ENCODE peak calls at places on chromosomes 5 and 9, in eight cellular contexts. V is DND-41, P is mesendoderm, G is A549, Y is tibial nerve, W is IMR-90, Q is testis, S is GM23338. U is an unnamed sample. For H3K4me1, the result is how much of the 10 kb centered on the place peaks cover.

GRCh38 chr9:121912812-121913627 is 180.1 kb downstream of the TTLL11 start:
- DNase-seq in P (no peak), Y (no peak), Q (no peak), G (peak), S (no peak), W (peak), V (no peak), U (no peak)

GRCh38 chr9:136023401-136024225 is 62.4 kb upstream of the UBAC1 start:
- DNase-seq in Q (peak), P (no peak), Y (peak), S (no peak), G (no peak), W (peak), V (no peak), U (peak)

GRCh38 chr5:1547655-1548054 is 23.9 kb upstream of the LPCAT1 start:
- DNase-seq in Q (peak), S (no peak), Y (no peak), V (peak), W (no peak), G (no peak), P (no peak), U (no peak)

GRCh38 chr5:178589180-178590140 is 733 bp downstream of the COL23A1 start:
- DNase-seq in G (no peak), Y (no peak), Q (peak), S (peak), W (peak), V (no peak), P (peak), U (no peak)

GRCh38 chr9:21830589-21830988 is 28.2 kb downstream of the MTAP start:
- DNase-seq in Q (no peak), G (peak), P (no peak), W (peak), V (no peak), S (no peak), Y (no peak), U (no peak)

GRCh38 chr5:65338606-65339151 is 143.0 kb downstream of the ADAMTS6 start:
- DNase-seq in Y (no peak), W (peak), S (no peak), P (no peak), Q (no peak), G (no peak), V (no peak), U (no peak)

GRCh38 chr5:173051746-173052145 is 4.4 kb upstream of the CREBRF start:
- DNase-seq in G (no peak), Q (no peak), Y (no peak), W (peak), P (no peak), V (no peak), S (no peak), U (no peak)

GRCh38 chr5:68033961-68034581 is 181.5 kb upstream of the PIK3R1 start:
- DNase-seq in W (peak), S (no peak), Q (peak), Y (peak), G (no peak), P (peak), V (no peak), U (peak)

GRCh38 chr5:81971086-81971693 is 633 bp upstream of the ATG10 start:
- DNase-seq in V (peak), Y (peak), W (peak), G (peak), Q (no peak), S (peak), P (no peak), U (no peak)

GRCh38 chr5:75756991-75757390 is 39.8 kb upstream of the POC5 start:
- DNase-seq in Q (no peak), Y (no peak), S (no peak), V (no peak), W (peak), P (no peak), G (no peak), U (no peak)

GRCh38 chr5:103562453-103563157 is at the start of gene NUDT12:
- DNase-seq in S (peak), G (peak), Q (peak), W (peak), V (peak), P (peak), Y (peak), U (peak)

GRCh38 chr9:27179245-27179870 is 70.3 kb downstream of the TEK start:
- DNase-seq in Q (no peak), W (peak), V (no peak), G (no peak), P (no peak), S (no peak), Y (no peak), U (no peak)

GRCh38 chr5:54610197-54610898 is 92.8 kb downstream of the SNX18 start:
- DNase-seq in P (peak), Y (no peak), V (peak), Q (no peak), W (no peak), S (no peak), G (no peak), U (no peak)

GRCh38 chr5:119131530-119132313 is 60.8 kb downstream of the DMXL1 start:
- DNase-seq in Q (no peak), G (no peak), P (no peak), W (peak), V (no peak), Y (no peak), S (no peak), U (no peak)

GRCh38 chr9:85524531-85524930 is 217.2 kb downstream of the AGTPBP1 start:
- DNase-seq in Q (peak), G (no peak), V (no peak), Y (no peak), P (no peak), S (no peak), W (no peak), U (no peak)

GRCh38 chr9:81146684-81147337 is 542.5 kb downstream of the TLE1 start:
- DNase-seq in Q (no peak), V (peak), S (no peak), G (peak), W (peak), P (no peak), Y (no peak), U (no peak)

GRCh38 chr9:131657456-131657855 is 82.4 kb downstream of the RAPGEF1 start:
- DNase-seq in Y (no peak), P (no peak), Q (no peak), S (no peak), G (no peak), W (no peak), V (no peak), U (no peak)

GRCh38 chr5:57692582-57693487 is 210.2 kb upstream of the ACTBL2 start:
- DNase-seq in V (no peak), G (peak), Q (peak), W (peak), P (peak), Y (peak), S (peak), U (peak)

GRCh38 chr9:6641961-6642360 is 3.6 kb downstream of the GLDC start:
- DNase-seq in W (no peak), Q (no peak), P (no peak), G (no peak), S (no peak), V (no peak), Y (no peak), U (no peak)

GRCh38 chr5:149299451-149300054 is 27.9 kb downstream of the AFAP1L1 start:
- DNase-seq in S (no peak), Q (peak), G (no peak), P (no peak), W (no peak), V (no peak), Y (no peak), U (no peak)

GRCh38 chr5:11222169-11222568 is 461.1 kb upstream of the DAP start:
- DNase-seq in S (no peak), G (no peak), V (no peak), W (no peak), Q (no peak), P (no peak), Y (no peak), U (no peak)

GRCh38 chr9:101650096-101650495 is 55.3 kb upstream of the PPP3R2 start:
- DNase-seq in Y (no peak), G (no peak), V (no peak), P (no peak), Q (no peak), S (no peak), W (no peak), U (no peak)

GRCh38 chr5:124596595-124597388 is 149.6 kb downstream of the ZNF608 start:
- DNase-seq in S (no peak), G (peak), P (peak), W (peak), Q (no peak), V (no peak), Y (no peak), U (no peak)

GRCh38 chr5:126103872-126104271 is 319.3 kb upstream of the GRAMD2B start:
- DNase-seq in S (no peak), V (no peak), P (no peak), G (no peak), W (no peak), Q (no peak), Y (no peak), U (no peak)

GRCh38 chr5:92956886-92957285 is 624.1 kb downstream of the NR2F1-AS1 start:
- DNase-seq in P (no peak), V (no peak), Q (peak), S (no peak), W (no peak), G (no peak), Y (no peak), U (no peak)

GRCh38 chr9:122144836-122145235 is 14.7 kb downstream of the NDUFA8 start:
- DNase-seq in V (no peak), S (peak), G (no peak), P (no peak), Q (no peak), W (no peak), Y (no peak), U (no peak)

GRCh38 chr5:151683936-151684586 is 2.7 kb downstream of the SPARC start:
- DNase-seq in S (no peak), Q (no peak), V (no peak), G (no peak), P (no peak), W (no peak), Y (no peak), U (no peak)

GRCh38 chr5:62521319-62521718 is 57.3 kb upstream of the LRRC70 start:
- DNase-seq in G (no peak), S (no peak), W (no peak), Q (no peak), P (no peak), Y (no peak), V (no peak), U (no peak)

GRCh38 chr9:78369644-78370219 is 72.8 kb downstream of the PSAT1 start:
- DNase-seq in P (peak), G (peak), Q (peak), W (peak), Y (peak), V (peak), S (peak), U (peak)

GRCh38 chr5:65768723-65769122 is 46.7 kb downstream of the NLN start:
- DNase-seq in S (no peak), P (no peak), Y (no peak), Q (no peak), V (no peak), G (no peak), W (no peak), U (no peak)

GRCh38 chr9:130118841-130119520 is 53.2 kb upstream of the NCS1 start:
- DNase-seq in P (peak), W (peak), G (no peak), Q (no peak), V (no peak), S (peak), Y (no peak), U (no peak)

GRCh38 chr5:102554092-102554491 is 55.3 kb upstream of the SLCO6A1 start:
- DNase-seq in G (no peak), Y (no peak), W (no peak), Q (no peak), S (peak), P (peak), V (no peak), U (no peak)

GRCh38 chr9:21796768-21797167 is 5.7 kb upstream of the MTAP start:
- DNase-seq in W (peak), V (no peak), Q (no peak), Y (no peak), S (no peak), G (peak), P (no peak), U (no peak)

GRCh38 chr9:78543353-78543752 is 246.4 kb downstream of the PSAT1 start:
- DNase-seq in Y (no peak), V (no peak), Q (no peak), G (no peak), W (no peak), P (no peak), S (peak), U (no peak)

GRCh38 chr9:122986010-122986409 is 45.2 kb downstream of the RABGAP1 start:
- DNase-seq in Y (no peak), P (no peak), V (no peak), S (peak), Q (no peak), G (no peak), W (no peak), U (no peak)

DNA sequence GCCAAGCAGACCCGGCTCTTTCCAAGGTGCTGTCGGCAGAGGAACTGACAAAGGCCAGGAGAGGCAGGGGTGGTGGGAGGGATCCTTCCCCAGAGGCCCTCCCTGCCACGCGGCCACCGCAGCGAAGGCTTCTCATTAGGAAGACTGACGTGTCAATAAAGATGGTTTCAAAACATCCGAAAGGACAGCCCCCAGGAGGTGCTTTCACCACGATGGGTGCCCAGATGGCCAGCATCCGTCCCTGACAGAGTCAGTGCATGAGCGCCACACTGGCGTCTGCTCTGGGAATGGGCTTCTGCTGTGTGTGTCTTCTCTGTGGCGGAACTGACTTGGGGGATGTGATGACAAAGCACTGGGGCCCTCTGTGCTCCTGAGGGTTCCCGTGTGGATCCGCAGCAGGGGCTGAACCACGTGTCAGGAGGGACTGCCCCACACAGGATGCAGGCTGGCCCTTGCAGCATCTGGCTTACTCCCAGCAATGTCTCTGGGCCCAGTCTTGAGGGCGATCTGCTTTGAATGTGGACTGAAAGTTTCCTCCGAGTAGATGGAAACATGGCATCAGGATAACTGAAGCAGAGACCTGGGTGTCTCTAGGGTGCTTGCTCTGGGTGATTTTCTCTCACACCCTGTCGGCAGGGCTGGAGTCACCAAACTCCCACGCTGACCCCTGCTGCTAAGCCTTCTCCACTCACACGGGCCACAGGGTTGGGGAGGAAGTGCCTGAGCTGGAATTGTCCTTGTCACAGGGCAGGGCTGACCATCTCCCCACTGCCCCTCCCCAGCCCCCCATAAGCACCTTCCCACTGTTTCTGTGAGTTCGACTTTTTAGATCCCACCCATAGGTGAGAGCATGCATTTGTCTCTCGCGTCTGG is 213.2 kb downstream of the FANCC start:
- DNase-seq in G (no peak), Y (no peak), P (no peak), S (no peak), Q (no peak), W (no peak), V (no peak), U (no peak)
- H3K4me1 ChIP-seq in G (under half), Y (under half), P (under half), S (under half), Q (under half), W (under half), V (under half), U (under half)

GRCh38 chr9:109313351-109313750 is 7.5 kb downstream of the EPB41L4B start:
- DNase-seq in Q (no peak), W (no peak), G (no peak), Y (no peak), V (no peak), S (no peak), P (no peak), U (no peak)

GRCh38 chr9:109310486-109310901 is 10.4 kb downstream of the EPB41L4B start:
- DNase-seq in S (no peak), Q (no peak), P (no peak), V (no peak), Y (no peak), W (peak), G (no peak), U (no peak)

GRCh38 chr9:109311281-109311680 is 9.6 kb downstream of the EPB41L4B start:
- DNase-seq in S (no peak), V (no peak), Y (no peak), P (no peak), W (peak), Q (no peak), G (no peak), U (no peak)

GRCh38 chr9:109312783-109313182 is 8.1 kb downstream of the EPB41L4B start:
- DNase-seq in G (no peak), Y (no peak), W (no peak), Q (no peak), P (no peak), S (no peak), V (no peak), U (no peak)

GRCh38 chr9:109311731-109312130 is 9.1 kb downstream of the EPB41L4B start:
- DNase-seq in S (no peak), W (no peak), Y (no peak), V (no peak), P (no peak), G (no peak), Q (no peak), U (no peak)
- H3K4me1 ChIP-seq in S (under half), W (under half), Y (under half), V (under half), P (under half), G (half or more), Q (under half), U (under half)

DNA sequence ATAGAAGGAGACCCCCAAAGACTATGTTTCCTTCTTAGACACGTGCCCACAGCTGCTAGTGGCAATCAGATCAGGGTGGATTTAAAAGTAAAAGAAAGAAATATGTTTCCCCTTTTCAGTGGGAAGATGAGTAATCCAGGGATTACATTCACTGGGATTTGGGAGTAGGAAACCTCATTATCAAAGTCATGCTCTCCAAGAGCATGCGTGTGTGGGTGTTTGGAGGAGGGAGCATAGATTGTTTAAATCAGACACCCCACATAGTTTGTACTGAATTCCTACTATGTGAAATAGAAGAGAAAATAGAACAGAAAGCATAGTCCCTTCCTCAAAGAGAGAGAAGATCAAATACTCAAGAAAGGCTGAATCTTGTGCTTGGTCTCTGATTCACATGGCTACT is 65.5 kb upstream of the TBCA start:
- DNase-seq in G (no peak), Y (no peak), P (no peak), V (no peak), Q (no peak), S (no peak), W (no peak), U (no peak)
- H3K4me1 ChIP-seq in G (under half), Y (under half), P (under half), V (under half), Q (under half), S (under half), W (under half), U (under half)

GRCh38 chr9:14263707-14264483 is 50.0 kb downstream of the NFIB start:
- DNase-seq in V (no peak), Q (no peak), P (no peak), S (no peak), W (no peak), G (no peak), Y (no peak), U (no peak)
- H3K4me1 ChIP-seq in V (under half), Q (under half), P (under half), S (under half), W (under half), G (under half), Y (under half), U (under half)

GRCh38 chr9:137162505-137163100 is 7.2 kb downstream of the LRRC26 start:
- DNase-seq in P (peak), W (no peak), V (no peak), Q (peak), G (peak), Y (no peak), S (peak), U (peak)
- H3K4me1 ChIP-seq in P (under half), W (under half), V (under half), Q (under half), G (under half), Y (under half), S (under half), U (under half)

GRCh38 chr9:110153431-110153830 is 54.5 kb downstream of the C9orf152 start:
- DNase-seq in S (no peak), Q (no peak), P (no peak), Y (no peak), G (no peak), V (no peak), W (no peak), U (no peak)

GRCh38 chr9:110157812-110158629 is 49.9 kb downstream of the C9orf152 start:
- DNase-seq in W (no peak), G (no peak), Y (no peak), Q (no peak), V (peak), P (no peak), S (peak), U (no peak)

GRCh38 chr9:110156902-110157301 is 51.1 kb downstream of the C9orf152 start:
- DNase-seq in S (no peak), W (no peak), Y (peak), Q (no peak), G (no peak), P (no peak), V (peak), U (peak)

GRCh38 chr9:110155744-110156143 is 52.2 kb downstream of the C9orf152 start:
- DNase-seq in V (peak), G (no peak), S (no peak), Q (no peak), W (no peak), P (no peak), Y (no peak), U (no peak)

DNA sequence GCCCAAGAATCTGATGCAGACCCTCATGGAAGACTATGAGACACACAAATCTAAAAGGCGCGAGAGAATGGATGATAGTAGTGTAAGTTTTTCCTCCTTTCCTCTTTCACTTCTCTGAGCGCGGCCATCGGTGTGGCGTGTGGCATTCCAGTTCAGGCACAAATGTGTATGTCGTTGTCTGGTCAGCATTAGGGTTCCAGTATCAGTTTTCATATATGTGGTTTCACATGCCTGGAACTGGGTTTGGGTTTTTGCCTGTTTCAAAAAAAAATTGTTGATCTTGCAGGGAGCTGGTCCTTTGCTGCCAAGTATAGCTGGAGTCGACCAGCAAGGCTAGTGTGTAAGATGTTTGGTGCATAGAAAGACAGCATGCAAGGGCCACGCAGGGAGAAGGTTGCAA is 51.5 kb downstream of the C9orf152 start:
- DNase-seq in S (no peak), Q (no peak), V (no peak), P (no peak), Y (no peak), W (no peak), G (no peak), U (no peak)
- H3K4me1 ChIP-seq in S (under half), Q (under half), V (half or more), P (under half), Y (under half), W (under half), G (under half), U (under half)

GRCh38 chr9:37259906-37260305 is 139.5 kb downstream of the ZCCHC7 start:
- DNase-seq in S (no peak), Y (no peak), G (no peak), Q (no peak), W (no peak), P (no peak), V (no peak), U (no peak)
- H3K4me1 ChIP-seq in S (under half), Y (under half), G (under half), Q (under half), W (under half), P (under half), V (under half), U (under half)

GRCh38 chr5:160472482-160472881 is 50.8 kb downstream of the PTTG1 start:
- DNase-seq in Y (no peak), Q (no peak), W (no peak), S (no peak), V (no peak), P (no peak), G (no peak), U (no peak)
- H3K4me1 ChIP-seq in Y (under half), Q (under half), W (under half), S (under half), V (under half), P (under half), G (under half), U (under half)